ENCODE peak calls at places on chromosome 3, in five cellular contexts. P is upper lobe of left lung, G is psoas muscle, F is left lung, H is sigmoid colon. I is an unnamed sample.
A peak's percentile ranks its signal among the peaks of the same experiment; 100 is the strongest.

GRCh38 chr3:79314962-79315361 is 452.8 kb downstream of the ROBO1 start:
- DNase-seq in G (no peak), F (no peak), P (no peak), H (no peak), I (no peak)

GRCh38 chr3:150691414-150692040 is 12.2 kb downstream of the ERICH6 start:
- DNase-seq in G (no peak), F (no peak), H (no peak), P (no peak), I (no peak)

GRCh38 chr3:76383781-76384180 is 598.4 kb upstream of the ZNF717 start:
- DNase-seq in P (no peak), H (no peak), F (no peak), G (no peak), I (no peak)

GRCh38 chr3:57583544-57583943 is 13.6 kb downstream of the ARF4 start:
- DNase-seq in H (no peak), F (no peak), P (no peak), G (no peak), I (no peak)

GRCh38 chr3:8646313-8646938 is 1.8 kb upstream of the SSUH2 start:
- DNase-seq in P (no peak), F (no peak), H (no peak), G (no peak), I (no peak)

GRCh38 chr3:151093905-151094304 is 8.4 kb downstream of the MED12L start:
- DNase-seq in H (no peak), G (no peak), F (no peak), P (no peak), I (no peak)

GRCh38 chr3:147189016-147189415 is 217.3 kb downstream of the ZIC4 start:
- DNase-seq in G (no peak), F (no peak), H (no peak), P (no peak), I (no peak)

GRCh38 chr3:37949866-37950265 is 40.7 kb upstream of the VILL start:
- DNase-seq in P (no peak), H (no peak), F (peak; percentile 56), G (no peak), I (peak; percentile 53)

GRCh38 chr3:184489457-184489856 is 72.1 kb upstream of the EPHB3 start:
- DNase-seq in G (no peak), P (no peak), H (no peak), F (no peak), I (no peak)

DNA sequence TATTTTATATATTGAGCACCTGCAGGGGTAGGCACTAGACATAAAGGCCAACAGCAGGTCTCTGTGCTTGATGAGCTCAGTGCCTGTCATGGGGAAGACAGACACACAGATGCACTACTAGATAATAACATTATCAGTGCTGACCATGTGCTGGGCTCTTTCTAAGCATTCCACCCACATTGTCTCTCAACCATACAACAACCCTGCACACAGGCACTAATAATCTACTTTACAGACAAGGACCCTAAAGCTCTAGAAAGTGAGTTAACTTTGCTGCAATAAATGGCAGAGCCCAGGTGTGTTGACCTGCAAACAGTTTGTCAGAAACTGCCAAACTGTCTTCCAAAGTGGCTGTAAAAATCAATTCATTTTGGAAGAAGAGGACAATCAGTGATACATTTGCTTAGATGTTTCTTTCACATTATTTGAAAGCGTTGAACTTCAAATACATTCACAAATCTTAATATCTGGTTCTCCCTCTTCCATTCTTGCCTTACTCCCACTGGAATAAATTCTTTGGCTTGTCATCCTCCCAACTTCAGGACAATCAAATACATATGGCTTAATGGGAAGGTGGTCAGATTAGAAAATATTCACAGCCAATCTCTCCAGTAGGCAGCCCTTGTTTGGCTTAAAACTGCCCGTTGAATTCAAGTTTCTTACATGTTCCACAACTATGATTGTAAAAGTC is 11.0 kb upstream of the PP2D1 start:
- DNase-seq in H (no peak), P (no peak), F (no peak), G (no peak), I (no peak)
- H3K27ac ChIP-seq in H (peak overlapping the region; percentile 67), P (peak overlapping the region; percentile 38), F (peak overlapping the region; percentile 13), G (peak overlapping the region; percentile 42), I (peak overlapping the region; percentile 56)

DNA sequence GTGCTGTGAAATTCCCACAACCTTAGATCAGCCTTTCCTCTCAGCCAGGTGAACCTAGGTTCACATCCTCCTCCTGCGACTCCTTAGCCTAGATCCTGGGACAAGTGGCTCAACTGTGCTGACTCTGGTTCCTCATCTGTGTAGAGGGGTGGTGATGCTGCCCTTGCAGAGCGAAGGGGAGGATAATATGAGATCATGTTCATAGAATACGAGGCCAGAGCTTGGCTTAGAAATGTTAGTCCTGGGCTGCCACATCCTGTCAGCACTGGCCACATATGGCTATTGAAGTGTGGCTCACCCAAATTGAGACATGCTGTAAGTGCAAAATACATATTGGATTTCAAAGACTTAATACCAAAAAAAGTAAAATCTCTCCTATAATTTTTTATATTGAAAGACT is 46.8 kb upstream of the PLXNA1 start:
- DNase-seq in G (no peak), P (no peak), H (no peak), F (no peak), I (peak; percentile 11)
- H3K4me1 ChIP-seq in G (peaks cover 10% of the 10 kb centered on the region), P (peaks cover 10% of the 10 kb centered on the region), H (no peaks in the 10 kb centered on the region), F (peaks cover 7% of the 10 kb centered on the region), I (no peaks in the 10 kb centered on the region)

GRCh38 chr3:167864559-167864887 is 129.0 kb downstream of the SERPINI1 start:
- DNase-seq in G (no peak), F (no peak), P (no peak), H (no peak), I (peak; percentile 27)
- H3K36me3 ChIP-seq in G (no peaks in the 10 kb centered on the region), F (no peaks in the 10 kb centered on the region), P (no peaks in the 10 kb centered on the region), H (no peaks in the 10 kb centered on the region), I (no peaks in the 10 kb centered on the region)

GRCh38 chr3:112349557-112349956 is 16.6 kb downstream of the CD200 start:
- DNase-seq in G (no peak), P (no peak), F (no peak), H (no peak), I (no peak)

GRCh38 chr3:112348945-112349344 is 16.0 kb downstream of the CD200 start:
- DNase-seq in F (no peak), H (no peak), G (no peak), P (no peak), I (no peak)

GRCh38 chr3:112341386-112341785 is 8.4 kb downstream of the CD200 start:
- DNase-seq in H (no peak), G (no peak), F (no peak), P (no peak), I (no peak)

GRCh38 chr3:112346491-112347122 is 13.7 kb downstream of the CD200 start:
- DNase-seq in F (no peak), G (no peak), H (no peak), P (no peak), I (no peak)

DNA sequence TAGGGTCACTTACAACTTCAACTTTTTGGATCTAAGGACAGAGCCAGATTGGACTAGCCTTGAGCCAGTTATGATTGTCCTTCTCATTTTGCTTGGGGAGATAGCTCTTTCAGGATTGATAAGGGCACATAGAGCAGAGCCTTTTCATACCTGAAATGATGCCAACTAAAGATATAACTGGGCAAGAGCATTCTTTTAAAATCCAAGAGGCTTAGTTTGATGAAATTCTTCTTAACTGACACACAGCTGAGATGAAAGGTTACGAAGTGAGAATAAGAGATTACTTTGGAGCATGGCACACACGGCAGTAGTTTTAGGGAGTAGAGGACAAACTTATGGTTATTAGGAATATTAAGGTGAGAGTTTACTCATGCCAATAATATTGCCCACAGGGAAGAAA is 12.7 kb downstream of the CD200 start:
- DNase-seq in P (no peak), H (no peak), F (no peak), G (no peak), I (no peak)
- H3K27ac ChIP-seq in P (no peak overlapping the region), H (no peak overlapping the region), F (no peak overlapping the region), G (no peak overlapping the region), I (peak overlapping the region; percentile 57)

DNA sequence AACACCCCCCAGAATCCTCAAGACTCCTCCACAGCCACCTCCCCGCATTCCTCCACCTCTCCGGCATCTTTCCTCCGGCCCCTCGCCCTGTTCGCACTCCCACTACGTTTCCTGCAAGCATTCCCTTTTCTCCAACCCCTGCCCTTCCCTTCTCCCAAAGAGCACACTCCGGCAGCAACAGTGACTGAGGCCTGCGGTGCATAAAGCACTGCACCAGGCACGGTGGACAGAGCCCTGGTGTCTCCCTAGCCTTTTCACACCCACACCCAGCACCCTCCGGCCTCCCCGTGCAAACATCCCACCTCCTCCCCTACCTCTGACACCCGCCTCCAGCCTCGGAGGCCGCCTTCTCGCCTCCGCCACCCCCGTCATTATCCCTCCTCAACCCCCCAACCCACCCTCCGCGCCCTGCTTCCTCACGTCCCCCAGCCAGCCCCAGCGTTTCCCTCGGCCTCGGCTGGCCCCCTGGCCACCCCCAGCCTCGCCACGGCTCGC is 577 bp downstream of the ZNF148 start:
- DNase-seq in F (peak; percentile 43), G (peak; percentile 58), H (no peak), P (peak; percentile 44), I (peak; percentile 80)
- H3K4me1 ChIP-seq in F (peaks cover 5% of the 10 kb centered on the region), G (peaks cover 20% of the 10 kb centered on the region), H (peaks cover 13% of the 10 kb centered on the region), P (peaks cover 21% of the 10 kb centered on the region), I (peaks cover 5% of the 10 kb centered on the region)

DNA sequence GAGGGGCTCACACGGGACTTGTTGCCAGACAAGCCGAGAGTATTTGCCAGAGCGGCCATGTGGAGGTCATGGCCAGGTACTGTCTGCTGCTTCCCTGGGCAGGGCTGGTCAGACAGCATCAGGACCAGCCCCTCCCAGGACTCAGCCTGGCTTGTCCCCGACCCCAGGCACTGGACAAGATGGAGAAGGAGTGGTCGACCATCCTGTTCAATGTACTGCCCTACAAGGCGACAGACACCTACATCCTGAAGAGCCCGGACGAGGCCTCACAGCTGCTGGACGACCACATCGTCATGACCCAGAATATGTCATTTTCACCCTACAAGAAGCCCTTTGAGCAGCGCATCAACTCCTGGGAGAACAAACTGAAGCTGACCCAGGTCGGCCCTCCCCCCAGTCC is 38.6 kb downstream of the DNAH1 start:
- DNase-seq in P (no peak), F (no peak), H (no peak), G (peak; percentile 23), I (peak; percentile 17)
- H3K36me3 ChIP-seq in P (peaks cover 26% of the 10 kb centered on the region), F (no peaks in the 10 kb centered on the region), H (no peaks in the 10 kb centered on the region), G (peaks cover 80% of the 10 kb centered on the region), I (no peaks in the 10 kb centered on the region)

GRCh38 chr3:27591811-27592210 is 107.6 kb upstream of the SLC4A7 start:
- DNase-seq in P (no peak), H (no peak), G (no peak), F (no peak), I (no peak)
- H3K27ac ChIP-seq in P (peak overlapping the region; percentile 58), H (peak overlapping the region; percentile 70), G (peak overlapping the region; percentile 56), F (peak overlapping the region; percentile 69), I (peak overlapping the region; percentile 95)

GRCh38 chr3:11637901-11638668 is 5.6 kb downstream of the VGLL4 start:
- DNase-seq in G (no peak), F (no peak), P (no peak), H (no peak), I (no peak)
- H3K4me1 ChIP-seq in G (peaks cover 83% of the 10 kb centered on the region), F (peaks cover 40% of the 10 kb centered on the region), P (peaks cover 63% of the 10 kb centered on the region), H (peaks cover 78% of the 10 kb centered on the region), I (peaks cover 7% of the 10 kb centered on the region)